ENCODE peak calls at places on chromosomes 4 and X, in ten cellular contexts. E, W, H, Y, L, U, C, M, J and B are unnamed samples.

GRCh38 chrX:34734383-34734782 is 77.3 kb upstream of the TMEM47 start:
- DNase-seq in Y (peak), W (no peak), C (no peak), U (no peak), J (no peak), M (no peak), L (no peak), H (no peak), E (no peak), B (no peak)

GRCh38 chr4:39004818-39005217 is 27.4 kb downstream of the TMEM156 start:
- DNase-seq in J (no peak), Y (no peak), L (no peak), C (no peak), M (no peak), H (no peak), W (no peak), U (no peak), E (no peak), B (no peak)

GRCh38 chr4:40662962-40663604 is 33.4 kb upstream of the RBM47 start:
- DNase-seq in M (no peak), E (peak), L (no peak), W (no peak), C (no peak), H (peak), J (no peak), Y (peak), U (no peak), B (no peak)

GRCh38 chrX:39456894-39457600 is 640.7 kb downstream of the BCOR start:
- DNase-seq in L (no peak), J (no peak), E (no peak), H (no peak), C (no peak), U (no peak), M (no peak), Y (no peak), W (no peak), B (no peak)

GRCh38 chr4:153522800-153523089 is 56.6 kb downstream of the TMEM131L start:
- DNase-seq in Y (no peak), C (no peak), E (no peak), U (no peak), J (no peak), L (no peak), W (no peak), H (no peak), M (no peak), B (no peak)

GRCh38 chr4:120865985-120866384 is 56.5 kb downstream of the PRDM5 start:
- DNase-seq in H (no peak), W (no peak), C (no peak), J (no peak), M (no peak), E (peak), L (no peak), U (peak), Y (peak), B (no peak)

GRCh38 chrX:7852166-7852565 is 9.2 kb downstream of the VCX start:
- DNase-seq in M (no peak), L (no peak), C (no peak), W (no peak), J (no peak), E (no peak), H (no peak), Y (no peak), U (peak), B (no peak)

GRCh38 chr4:153154010-153154975 is 50.0 kb upstream of the TRIM2 start:
- DNase-seq in Y (peak), E (no peak), L (no peak), J (no peak), U (no peak), H (no peak), W (no peak), M (no peak), C (no peak), B (no peak)

GRCh38 chrX:10156199-10157031 is at the start of gene CLCN4:
- DNase-seq in E (no peak), U (peak), C (peak), W (peak), J (peak), Y (no peak), M (no peak), H (peak), L (no peak), B (no peak)

GRCh38 chrX:150766351-150767044 is 73.3 kb downstream of the MTMR1 start:
- DNase-seq in Y (no peak), W (no peak), L (no peak), E (no peak), H (no peak), M (no peak), J (no peak), C (no peak), U (no peak), B (no peak)

GRCh38 chr4:8303081-8303480 is 33.5 kb downstream of the HTRA3 start:
- DNase-seq in Y (no peak), W (no peak), H (peak), L (no peak), E (no peak), M (peak), J (no peak), C (no peak), U (no peak), B (peak)

GRCh38 chrX:30887721-30888120 is 1.3 kb downstream of the TAB3 start:
- DNase-seq in W (no peak), M (no peak), U (no peak), H (no peak), J (no peak), Y (no peak), C (no peak), L (no peak), E (no peak), B (no peak)

GRCh38 chrX:39729834-39730670 is 367.7 kb downstream of the BCOR start:
- DNase-seq in H (no peak), W (no peak), Y (no peak), L (no peak), E (no peak), U (peak), M (no peak), C (no peak), J (peak), B (no peak)

GRCh38 chr4:15893967-15894366 is 44.6 kb downstream of the FGFBP1 start:
- DNase-seq in C (no peak), H (no peak), E (peak), L (no peak), U (no peak), Y (peak), J (no peak), M (no peak), W (peak), B (no peak)

GRCh38 chr4:15376145-15376544 is 51.7 kb upstream of the C1QTNF7 start:
- DNase-seq in W (no peak), C (no peak), Y (no peak), U (no peak), E (no peak), L (no peak), M (no peak), H (no peak), J (no peak), B (no peak)

GRCh38 chrX:17459596-17459995 is 84.6 kb downstream of the NHS start:
- DNase-seq in H (no peak), M (no peak), C (no peak), E (peak), Y (no peak), J (no peak), U (no peak), W (no peak), L (no peak), B (no peak)

GRCh38 chr4:88352062-88352461 is 26.6 kb upstream of the HERC6 start:
- DNase-seq in E (no peak), L (no peak), Y (peak), M (no peak), W (no peak), J (no peak), C (no peak), H (no peak), U (no peak), B (no peak)

GRCh38 chrX:64394874-64395567 is at the start of gene MTMR8:
- DNase-seq in J (peak), H (peak), E (peak), Y (no peak), L (peak), U (peak), M (peak), C (peak), W (peak), B (peak)

GRCh38 chr4:8157944-8158709 is 486 bp downstream of the ABLIM2 start:
- DNase-seq in L (no peak), U (no peak), C (no peak), J (peak), M (no peak), Y (no peak), E (no peak), H (no peak), W (no peak), B (no peak)

GRCh38 chr4:169756971-169757574 is 671 bp downstream of the HPF1 start:
- DNase-seq in C (no peak), J (no peak), M (no peak), H (no peak), W (no peak), Y (no peak), E (no peak), L (no peak), U (no peak), B (peak)

GRCh38 chr4:24067781-24068193 is 177.9 kb upstream of the PPARGC1A start:
- DNase-seq in J (no peak), C (no peak), Y (peak), U (no peak), H (no peak), L (peak), E (peak), W (no peak), M (no peak), B (no peak)

GRCh38 chr4:156344397-156344796 is 390.7 kb upstream of the CTSO start:
- DNase-seq in W (no peak), L (no peak), M (no peak), C (no peak), E (no peak), U (no peak), Y (no peak), J (no peak), H (no peak), B (no peak)

GRCh38 chrX:86171366-86171765 is 23.1 kb downstream of the DACH2 start:
- DNase-seq in U (peak), C (no peak), J (peak), L (no peak), Y (peak), W (no peak), H (no peak), M (no peak), E (no peak), B (no peak)

GRCh38 chrX:9862525-9862924 is 76.3 kb downstream of the SHROOM2 start:
- DNase-seq in L (no peak), J (no peak), M (no peak), E (no peak), H (no peak), U (no peak), W (no peak), C (no peak), Y (no peak), B (no peak)

DNA sequence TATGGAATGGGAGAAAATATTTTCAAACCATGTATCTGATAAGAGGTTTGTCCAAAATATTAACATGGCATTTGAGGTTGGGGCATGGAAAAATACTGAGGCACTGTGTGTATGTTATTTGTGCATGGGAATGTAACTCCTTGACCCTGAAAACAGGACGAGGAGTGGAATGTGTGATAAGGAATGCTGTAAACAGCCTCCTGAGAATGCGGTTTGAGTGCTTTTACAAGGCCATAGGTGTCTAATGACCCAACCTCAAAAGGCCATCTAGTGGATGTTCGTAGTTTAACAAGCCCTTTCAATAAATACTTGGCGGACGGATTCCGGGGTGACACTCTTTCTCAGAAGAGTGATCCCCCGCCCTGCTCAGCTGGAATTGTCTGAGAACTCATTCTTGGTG is 162.9 kb upstream of the USP9X start:
- DNase-seq in J (no peak), H (no peak), C (no peak), U (peak), E (no peak), L (no peak), W (no peak), Y (peak), M (no peak), B (no peak)
- TF ChIP-seq CTCF in J (peak), H (peak), C (no peak), U (peak), E (peak), L (no peak), W (no peak), Y (peak), M (peak), B (no peak)

DNA sequence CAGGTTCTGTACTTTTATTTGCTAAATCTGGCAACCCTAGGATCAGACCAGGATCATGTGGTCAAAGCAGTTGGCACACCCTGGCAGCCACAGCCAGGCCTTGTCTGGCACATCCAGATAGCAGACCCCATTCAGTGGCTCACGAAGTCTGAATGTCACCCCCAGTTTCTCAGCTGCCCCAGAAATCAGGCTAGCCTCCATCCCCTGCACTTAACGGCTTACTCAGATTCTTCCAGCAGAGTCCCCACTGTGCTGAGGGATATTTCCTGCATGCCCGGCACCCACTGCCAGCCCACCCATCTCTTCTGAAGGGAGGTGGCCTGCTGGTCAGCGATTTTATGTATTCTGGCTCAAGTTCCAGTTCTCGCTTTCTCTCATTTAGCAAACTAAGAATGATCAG is 4.7 kb upstream of the AWAT2 start:
- DNase-seq in M (peak), Y (no peak), J (no peak), W (no peak), H (no peak), U (no peak), L (no peak), C (no peak), E (no peak), B (no peak)
- TF ChIP-seq CTCF in M (no peak), Y (no peak), J (no peak), W (no peak), H (no peak), U (no peak), L (no peak), C (no peak), E (no peak), B (no peak)

GRCh38 chr4:242121-242848 is 63.0 kb downstream of the ZNF732 start:
- DNase-seq in E (no peak), W (peak), C (peak), L (no peak), M (no peak), H (peak), J (peak), U (peak), Y (peak), B (no peak)

GRCh38 chr4:243407-243806 is 61.9 kb downstream of the ZNF732 start:
- DNase-seq in U (no peak), E (no peak), J (no peak), H (no peak), L (no peak), Y (no peak), M (no peak), C (no peak), W (no peak), B (no peak)

GRCh38 chr4:244471-244870 is 60.8 kb downstream of the ZNF732 start:
- DNase-seq in M (no peak), C (peak), J (no peak), E (no peak), H (no peak), L (no peak), U (peak), W (peak), Y (peak), B (no peak)
- TF ChIP-seq CTCF in M (peak), C (peak), J (peak), E (peak), H (peak), L (peak), U (peak), W (no peak), Y (peak), B (peak)

DNA sequence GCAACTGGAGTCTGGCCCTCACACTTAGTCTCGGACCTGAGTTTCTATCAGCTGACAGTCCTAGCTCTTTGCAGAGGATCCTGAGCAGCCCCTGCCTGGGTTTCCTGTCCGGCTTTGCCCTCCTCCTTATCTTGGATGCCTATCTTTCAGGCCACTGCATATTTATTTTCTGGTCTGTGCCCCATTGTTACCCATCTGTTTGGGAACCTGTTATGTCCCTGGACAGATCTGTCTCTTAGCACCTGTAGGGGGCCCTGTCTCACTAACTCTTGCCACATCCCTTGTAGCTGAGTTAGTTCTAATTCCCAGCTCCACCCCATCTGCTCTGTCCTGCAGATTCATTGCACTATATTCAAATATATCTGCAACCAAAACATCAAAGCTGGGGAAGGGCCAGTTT is 514.9 kb upstream of the LCORL start:
- DNase-seq in J (no peak), L (no peak), U (peak), C (no peak), Y (no peak), H (no peak), M (no peak), W (no peak), E (no peak), B (no peak)
- TF ChIP-seq CTCF in J (no peak), L (no peak), U (peak), C (no peak), Y (no peak), H (no peak), M (peak), W (no peak), E (peak), B (no peak)

GRCh38 chrX:12702509-12703091 is 88.6 kb upstream of the PRPS2 start:
- DNase-seq in J (peak), C (no peak), M (no peak), Y (no peak), L (no peak), U (peak), H (no peak), W (no peak), E (no peak), B (no peak)
- TF ChIP-seq CTCF in J (peak), C (peak), M (peak), Y (peak), L (no peak), U (peak), H (no peak), W (no peak), E (peak), B (no peak)

GRCh38 chr4:53696956-53697685 is 105.8 kb upstream of the LNX1 start:
- DNase-seq in J (no peak), E (no peak), H (no peak), L (no peak), Y (no peak), M (no peak), W (no peak), C (no peak), U (no peak), B (no peak)
- TF ChIP-seq CTCF in J (no peak), E (no peak), H (no peak), L (no peak), Y (peak), M (no peak), W (no peak), C (no peak), U (no peak), B (no peak)

GRCh38 chr4:142983612-142984011 is 137.5 kb upstream of the INPP4B start:
- DNase-seq in E (no peak), H (no peak), L (no peak), M (no peak), J (no peak), C (no peak), U (no peak), W (no peak), Y (no peak), B (no peak)

GRCh38 chr4:142983111-142983510 is 137.0 kb upstream of the INPP4B start:
- DNase-seq in L (no peak), C (no peak), W (no peak), Y (no peak), E (no peak), J (no peak), M (no peak), H (no peak), U (no peak), B (no peak)

GRCh38 chr4:142984871-142985585 is 138.9 kb upstream of the INPP4B start:
- DNase-seq in U (peak), J (no peak), M (no peak), L (no peak), H (no peak), Y (no peak), E (no peak), W (no peak), C (no peak), B (no peak)
- TF ChIP-seq CTCF in U (peak), J (no peak), M (peak), L (no peak), H (peak), Y (peak), E (peak), W (no peak), C (no peak), B (no peak)